ENCODE peak calls at places on chromosomes 7 and 10, in four cellular contexts. M, P, T and E are unnamed samples.

GRCh38 chr7:26919906-26920530 is 55.6 kb upstream of the SKAP2 start:
- DNase-seq in M (no peak), P (no peak), T (no peak), E (no peak)

GRCh38 chr10:124005991-124006392 is 87.4 kb downstream of the CHST15 start:
- DNase-seq in M (no peak), P (no peak), T (no peak), E (no peak)

GRCh38 chr10:98172073-98172472 is 37.6 kb downstream of the R3HCC1L start:
- DNase-seq in M (no peak), P (no peak), T (no peak), E (no peak)

GRCh38 chr7:134513169-134513752 is 14.1 kb upstream of the AKR1B10 start:
- DNase-seq in M (peak), P (peak), T (peak), E (no peak)

GRCh38 chr10:119302172-119302571 is 94.8 kb downstream of the GRK5 start:
- DNase-seq in M (no peak), P (no peak), T (no peak), E (no peak)

GRCh38 chr7:98294798-98295382 is 13.4 kb downstream of the BRI3 start:
- DNase-seq in M (peak), P (no peak), T (peak), E (peak)

GRCh38 chr10:516766-517165 is 172.7 kb downstream of the DIP2C start:
- DNase-seq in M (no peak), P (no peak), T (no peak), E (no peak)

GRCh38 chr7:24039991-24040390 is 244.0 kb upstream of the NPY start:
- DNase-seq in M (no peak), P (no peak), T (no peak), E (no peak)

GRCh38 chr7:40717242-40717641 is 582.4 kb downstream of the SUGCT start:
- DNase-seq in M (no peak), P (no peak), T (peak), E (peak)

GRCh38 chr7:94654764-94655561 is 970 bp downstream of the SGCE start:
- DNase-seq in M (no peak), P (no peak), T (no peak), E (no peak)

GRCh38 chr7:82726038-82726800 is 282.6 kb upstream of the CACNA2D1 start:
- DNase-seq in M (no peak), P (no peak), T (no peak), E (no peak)

GRCh38 chr7:150450491-150450992 is at the start of gene GIMAP8:
- DNase-seq in M (no peak), P (no peak), T (no peak), E (no peak)

GRCh38 chr7:87345962-87346371 is 503 bp downstream of the CROT start:
- DNase-seq in M (peak), P (no peak), T (no peak), E (no peak)

GRCh38 chr7:1901431-1902210 is 231.5 kb downstream of the ELFN1 start:
- DNase-seq in M (no peak), P (no peak), T (no peak), E (no peak)

GRCh38 chr7:139799586-139799985 is 21.8 kb upstream of the HIPK2 start:
- DNase-seq in M (no peak), P (no peak), T (no peak), E (no peak)

GRCh38 chr10:71657604-71658348 is 61.8 kb downstream of the C10orf105 start:
- DNase-seq in M (no peak), P (no peak), T (peak), E (no peak)

GRCh38 chr10:125742465-125742864 is 23.0 kb downstream of the EDRF1 start:
- DNase-seq in M (peak), P (no peak), T (no peak), E (no peak)

GRCh38 chr10:49292565-49293207 is 6.3 kb upstream of the C10orf71 start:
- DNase-seq in M (no peak), P (no peak), T (no peak), E (no peak)

GRCh38 chr7:116583653-116584052 is 58.8 kb downstream of the CAV1 start:
- DNase-seq in M (no peak), P (peak), T (no peak), E (no peak)

GRCh38 chr10:50224330-50224952 is 26.9 kb downstream of the ASAH2 start:
- DNase-seq in M (peak), P (peak), T (no peak), E (peak)

GRCh38 chr10:125871341-125871740 is 9.8 kb downstream of the DHX32 start:
- DNase-seq in M (no peak), P (no peak), T (no peak), E (no peak)

GRCh38 chr7:94296886-94297285 is 97.8 kb upstream of the COL1A2 start:
- DNase-seq in M (no peak), P (no peak), T (no peak), E (no peak)

GRCh38 chr7:42115795-42116194 is 121.2 kb downstream of the GLI3 start:
- DNase-seq in M (no peak), P (no peak), T (no peak), E (no peak)

GRCh38 chr7:35849158-35849831 is 48.4 kb downstream of the SEPTIN7 start:
- DNase-seq in M (no peak), P (no peak), T (no peak), E (no peak)

GRCh38 chr10:35642793-35643114 is 658 bp upstream of the FZD8 start:
- DNase-seq in M (no peak), P (no peak), T (no peak), E (no peak)

GRCh38 chr7:74299401-74299800 is 10.2 kb downstream of the CLIP2 start:
- DNase-seq in M (no peak), P (no peak), T (no peak), E (no peak)

GRCh38 chr10:34732926-34733325 is 82.2 kb downstream of the PARD3 start:
- DNase-seq in M (peak), P (no peak), T (no peak), E (peak)

GRCh38 chr7:158413962-158414961 is 173.4 kb downstream of the PTPRN2 start:
- DNase-seq in M (no peak), P (no peak), T (no peak), E (no peak)

GRCh38 chr10:102113956-102114857 is 6.0 kb downstream of the LDB1 start:
- DNase-seq in M (peak), P (no peak), T (no peak), E (no peak)

GRCh38 chr10:102064503-102064867 is 664 bp upstream of the HPS6 start:
- DNase-seq in M (no peak), P (no peak), T (no peak), E (no peak)

GRCh38 chr7:26376208-26376917 is 84.7 kb downstream of the SNX10 start:
- DNase-seq in M (no peak), P (no peak), T (no peak), E (no peak)

GRCh38 chr10:92131271-92131820 is 159.5 kb downstream of the CPEB3 start:
- DNase-seq in M (no peak), P (no peak), T (no peak), E (no peak)

GRCh38 chr7:30877010-30877740 is 34.5 kb upstream of the AQP1 start:
- DNase-seq in M (no peak), P (no peak), T (no peak), E (no peak)

GRCh38 chr7:76282344-76283253 is 19.9 kb upstream of the HSPB1 start:
- DNase-seq in M (peak), P (no peak), T (no peak), E (no peak)

GRCh38 chr10:105875050-105875449 is 1234.0 kb downstream of the SORCS3 start:
- DNase-seq in M (no peak), P (no peak), T (no peak), E (no peak)

GRCh38 chr7:158758563-158759244 is 54.1 kb upstream of the NCAPG2 start:
- DNase-seq in M (no peak), P (no peak), T (no peak), E (no peak)

DNA sequence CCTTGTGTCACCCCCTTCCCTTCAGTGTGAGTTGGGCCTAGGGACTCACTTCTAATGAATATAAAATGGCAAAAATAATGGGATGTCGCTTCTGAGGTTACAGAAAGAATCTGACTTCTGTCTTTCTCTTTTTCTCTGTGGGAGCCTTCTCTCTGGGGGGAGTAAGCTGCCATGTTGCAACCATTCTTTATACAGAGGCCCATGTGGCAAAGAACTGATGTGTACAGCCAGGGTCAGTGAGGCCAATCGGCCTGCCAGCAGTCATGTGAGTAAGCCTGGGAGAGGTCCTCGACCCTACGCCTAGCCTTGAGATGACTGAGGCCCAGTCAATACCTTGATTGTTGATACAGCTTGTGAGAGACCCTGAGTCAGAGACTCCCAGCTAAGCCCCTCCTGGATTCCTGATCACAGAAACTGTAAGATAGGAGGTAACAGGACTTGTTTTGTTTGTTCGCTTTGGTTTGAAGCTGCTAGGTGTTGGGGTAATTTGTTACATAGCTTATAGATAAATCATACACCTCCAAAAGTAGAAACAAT is 1.7 kb downstream of the TCAF1 start:
- DNase-seq in M (no peak), P (no peak), T (no peak), E (no peak)
- TF ChIP-seq ATF3 in M (no peak), P (no peak), T (no peak), E (no peak)

DNA sequence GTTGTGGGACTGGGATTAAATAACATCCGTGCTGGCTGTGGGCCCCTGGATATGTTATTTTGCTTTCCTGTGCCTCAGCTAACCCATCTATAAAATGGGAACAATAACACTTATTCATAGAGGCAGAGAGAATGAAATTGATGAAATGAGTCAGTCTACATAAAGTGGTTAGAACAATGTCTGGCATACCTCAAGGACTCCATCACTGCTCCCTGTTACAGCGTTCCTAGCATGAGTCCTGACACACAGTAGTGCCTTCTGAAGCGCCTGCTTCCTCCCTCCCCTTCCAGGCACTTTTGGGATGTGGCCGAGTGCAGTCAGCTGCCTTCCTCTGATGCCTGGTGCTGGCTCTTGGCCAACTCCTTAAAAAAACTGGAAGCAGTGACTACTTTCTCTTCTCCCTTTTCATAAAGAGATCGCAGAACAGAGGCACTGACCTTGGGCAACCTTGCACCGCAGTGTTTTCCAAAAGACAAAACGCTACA is 108.4 kb upstream of the ZMIZ1 start:
- DNase-seq in M (no peak), P (no peak), T (no peak), E (no peak)
- TF ChIP-seq EGR1 in M (no peak), P (no peak), T (no peak), E (no peak)

DNA sequence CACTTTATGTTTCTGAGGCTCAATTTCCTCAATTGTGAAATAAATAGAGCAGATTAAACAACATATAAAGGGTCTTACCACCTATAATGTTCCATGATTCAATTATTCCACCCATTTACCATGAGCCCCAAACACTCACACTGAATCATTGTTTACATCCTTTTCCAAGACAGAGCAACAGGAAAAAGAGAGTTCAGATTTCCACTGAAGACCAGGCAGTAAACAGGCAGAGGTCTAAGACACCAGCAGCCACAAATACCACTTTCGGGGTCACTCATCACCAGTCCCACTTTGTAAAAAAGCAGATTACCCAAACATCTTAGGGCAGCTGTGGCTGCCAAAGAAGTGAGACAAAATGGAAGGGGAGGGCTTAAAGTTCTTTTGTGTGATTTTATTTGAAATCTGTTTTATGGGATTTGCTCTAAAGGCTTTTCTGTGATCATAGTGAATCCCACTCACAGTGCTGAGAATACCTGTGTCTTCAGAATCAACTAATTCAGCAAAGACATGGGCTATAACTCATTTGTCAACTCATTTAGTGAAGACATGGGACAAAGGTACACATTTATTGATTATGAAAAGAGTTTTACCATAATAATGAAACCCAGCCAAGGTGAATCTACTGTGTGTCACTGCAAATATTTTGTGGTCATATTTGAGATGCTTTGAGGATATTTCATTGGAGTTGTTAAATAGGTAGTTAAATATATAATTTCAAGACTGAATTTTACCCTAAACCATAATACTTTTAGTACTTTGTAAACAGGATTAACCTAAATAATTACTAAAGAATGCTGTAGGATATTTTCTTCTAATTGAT is 24.8 kb upstream of the DLD start:
- DNase-seq in M (no peak), P (no peak), T (no peak), E (no peak)
- TF ChIP-seq ATF3 in M (no peak), P (no peak), T (no peak), E (no peak)

DNA sequence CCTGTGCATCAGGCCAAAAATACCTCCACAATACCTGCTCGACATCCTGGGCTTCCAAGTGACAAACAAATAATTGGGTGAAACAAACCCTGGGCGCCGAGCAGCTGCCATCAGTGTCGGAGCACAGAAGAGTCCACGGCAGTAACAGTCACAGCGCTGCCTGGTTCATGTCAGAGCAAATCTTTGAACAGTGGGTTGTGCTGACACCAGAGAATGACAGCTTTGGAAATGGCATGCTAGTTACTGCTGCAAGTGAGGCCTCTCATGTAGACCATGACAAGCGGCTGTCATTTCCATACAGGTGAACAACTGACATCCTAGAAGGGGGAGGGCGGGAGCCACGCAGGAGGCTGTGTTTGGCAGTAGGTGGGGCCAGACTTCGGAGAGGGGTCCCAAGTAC is 420.5 kb upstream of the GALNT17 start:
- DNase-seq in M (no peak), P (no peak), T (no peak), E (no peak)
- TF ChIP-seq EGR1 in M (no peak), P (no peak), T (no peak), E (no peak)